ENCODE peak calls at places on chromosomes 7 and 10, in six cellular contexts. One of them, this sample, is unnamed.

GRCh38 chr7:38178695-38179344 is 775 bp downstream of the STARD3NL start:
- DNase-seq in non-pigmented ciliary epithelial cell: no peak
- DNase-seq in GM04504: no peak
- DNase-seq in stimulated activated CD8-positive, alpha-beta memory T cell treated with anti-CD3 and anti-CD28 coated beads, Interleukin-15, amount 100 ng/mL, for 24 hours: no peak
- DNase-seq in brain microvascular endothelial cell: no peak
- DNase-seq in activated CD8-positive, alpha-beta memory T cell treated with anti-CD3 and anti-CD28 coated beads, Interleukin-2, amount 10 ng/mL, durations not matched to agents 7 days and 5 days: no peak
- DNase-seq in this sample: no peak

GRCh38 chr10:27819781-27820531 is 74.3 kb upstream of the MKX start:
- DNase-seq in GM04504: peak
- DNase-seq in non-pigmented ciliary epithelial cell: peak
- DNase-seq in stimulated activated CD8-positive, alpha-beta memory T cell treated with anti-CD3 and anti-CD28 coated beads, Interleukin-15, amount 100 ng/mL, for 24 hours: no peak
- DNase-seq in brain microvascular endothelial cell: peak
- DNase-seq in activated CD8-positive, alpha-beta memory T cell treated with anti-CD3 and anti-CD28 coated beads, Interleukin-2, amount 10 ng/mL, durations not matched to agents 7 days and 5 days: no peak
- DNase-seq in this sample: no peak

GRCh38 chr7:6359742-6360141 is 87.3 kb upstream of the CYTH3 start:
- DNase-seq in stimulated activated CD8-positive, alpha-beta memory T cell treated with anti-CD3 and anti-CD28 coated beads, Interleukin-15, amount 100 ng/mL, for 24 hours: no peak
- DNase-seq in non-pigmented ciliary epithelial cell: no peak
- DNase-seq in activated CD8-positive, alpha-beta memory T cell treated with anti-CD3 and anti-CD28 coated beads, Interleukin-2, amount 10 ng/mL, durations not matched to agents 7 days and 5 days: no peak
- DNase-seq in GM04504: no peak
- DNase-seq in brain microvascular endothelial cell: no peak
- DNase-seq in this sample: no peak

GRCh38 chr10:101227765-101228681 is 1.2 kb downstream of the LBX1 start:
- DNase-seq in brain microvascular endothelial cell: no peak
- DNase-seq in GM04504: no peak
- DNase-seq in non-pigmented ciliary epithelial cell: no peak
- DNase-seq in stimulated activated CD8-positive, alpha-beta memory T cell treated with anti-CD3 and anti-CD28 coated beads, Interleukin-15, amount 100 ng/mL, for 24 hours: no peak
- DNase-seq in activated CD8-positive, alpha-beta memory T cell treated with anti-CD3 and anti-CD28 coated beads, Interleukin-2, amount 10 ng/mL, durations not matched to agents 7 days and 5 days: no peak
- DNase-seq in this sample: no peak

GRCh38 chr10:89494615-89495014 is 40.8 kb downstream of the SLC16A12 start:
- DNase-seq in brain microvascular endothelial cell: no peak
- DNase-seq in activated CD8-positive, alpha-beta memory T cell treated with anti-CD3 and anti-CD28 coated beads, Interleukin-2, amount 10 ng/mL, durations not matched to agents 7 days and 5 days: no peak
- DNase-seq in non-pigmented ciliary epithelial cell: no peak
- DNase-seq in GM04504: no peak
- DNase-seq in stimulated activated CD8-positive, alpha-beta memory T cell treated with anti-CD3 and anti-CD28 coated beads, Interleukin-15, amount 100 ng/mL, for 24 hours: no peak
- DNase-seq in this sample: no peak

GRCh38 chr10:86178401-86179142 is 188.0 kb downstream of the GRID1 start:
- DNase-seq in activated CD8-positive, alpha-beta memory T cell treated with anti-CD3 and anti-CD28 coated beads, Interleukin-2, amount 10 ng/mL, durations not matched to agents 7 days and 5 days: no peak
- DNase-seq in GM04504: no peak
- DNase-seq in brain microvascular endothelial cell: no peak
- DNase-seq in non-pigmented ciliary epithelial cell: no peak
- DNase-seq in stimulated activated CD8-positive, alpha-beta memory T cell treated with anti-CD3 and anti-CD28 coated beads, Interleukin-15, amount 100 ng/mL, for 24 hours: no peak
- DNase-seq in this sample: no peak

GRCh38 chr7:117941138-117941810 is 68.0 kb upstream of the CTTNBP2 start:
- DNase-seq in stimulated activated CD8-positive, alpha-beta memory T cell treated with anti-CD3 and anti-CD28 coated beads, Interleukin-15, amount 100 ng/mL, for 24 hours: no peak
- DNase-seq in GM04504: no peak
- DNase-seq in activated CD8-positive, alpha-beta memory T cell treated with anti-CD3 and anti-CD28 coated beads, Interleukin-2, amount 10 ng/mL, durations not matched to agents 7 days and 5 days: no peak
- DNase-seq in non-pigmented ciliary epithelial cell: no peak
- DNase-seq in brain microvascular endothelial cell: no peak
- DNase-seq in this sample: peak

GRCh38 chr7:5421626-5422323 is 1.9 kb downstream of the TNRC18 start:
- DNase-seq in brain microvascular endothelial cell: peak
- DNase-seq in activated CD8-positive, alpha-beta memory T cell treated with anti-CD3 and anti-CD28 coated beads, Interleukin-2, amount 10 ng/mL, durations not matched to agents 7 days and 5 days: no peak
- DNase-seq in non-pigmented ciliary epithelial cell: no peak
- DNase-seq in stimulated activated CD8-positive, alpha-beta memory T cell treated with anti-CD3 and anti-CD28 coated beads, Interleukin-15, amount 100 ng/mL, for 24 hours: no peak
- DNase-seq in GM04504: no peak
- DNase-seq in this sample: no peak

GRCh38 chr7:98168181-98168903 is 42.9 kb upstream of the BHLHA15 start:
- DNase-seq in non-pigmented ciliary epithelial cell: peak
- DNase-seq in stimulated activated CD8-positive, alpha-beta memory T cell treated with anti-CD3 and anti-CD28 coated beads, Interleukin-15, amount 100 ng/mL, for 24 hours: no peak
- DNase-seq in brain microvascular endothelial cell: peak
- DNase-seq in GM04504: peak
- DNase-seq in activated CD8-positive, alpha-beta memory T cell treated with anti-CD3 and anti-CD28 coated beads, Interleukin-2, amount 10 ng/mL, durations not matched to agents 7 days and 5 days: peak
- DNase-seq in this sample: peak

GRCh38 chr10:20058135-20058534 is 241.9 kb downstream of the PLXDC2 start:
- DNase-seq in brain microvascular endothelial cell: no peak
- DNase-seq in stimulated activated CD8-positive, alpha-beta memory T cell treated with anti-CD3 and anti-CD28 coated beads, Interleukin-15, amount 100 ng/mL, for 24 hours: no peak
- DNase-seq in non-pigmented ciliary epithelial cell: no peak
- DNase-seq in activated CD8-positive, alpha-beta memory T cell treated with anti-CD3 and anti-CD28 coated beads, Interleukin-2, amount 10 ng/mL, durations not matched to agents 7 days and 5 days: no peak
- DNase-seq in GM04504: no peak
- DNase-seq in this sample: no peak

GRCh38 chr7:24877790-24878311 is 102.1 kb downstream of the OSBPL3 start:
- DNase-seq in non-pigmented ciliary epithelial cell: no peak
- DNase-seq in activated CD8-positive, alpha-beta memory T cell treated with anti-CD3 and anti-CD28 coated beads, Interleukin-2, amount 10 ng/mL, durations not matched to agents 7 days and 5 days: no peak
- DNase-seq in GM04504: peak
- DNase-seq in brain microvascular endothelial cell: no peak
- DNase-seq in stimulated activated CD8-positive, alpha-beta memory T cell treated with anti-CD3 and anti-CD28 coated beads, Interleukin-15, amount 100 ng/mL, for 24 hours: no peak
- DNase-seq in this sample: peak

GRCh38 chr7:96189129-96189815 is 132.6 kb downstream of the SLC25A13 start:
- DNase-seq in brain microvascular endothelial cell: no peak
- DNase-seq in activated CD8-positive, alpha-beta memory T cell treated with anti-CD3 and anti-CD28 coated beads, Interleukin-2, amount 10 ng/mL, durations not matched to agents 7 days and 5 days: no peak
- DNase-seq in GM04504: no peak
- DNase-seq in non-pigmented ciliary epithelial cell: no peak
- DNase-seq in stimulated activated CD8-positive, alpha-beta memory T cell treated with anti-CD3 and anti-CD28 coated beads, Interleukin-15, amount 100 ng/mL, for 24 hours: no peak
- DNase-seq in this sample: no peak

GRCh38 chr7:155258233-155258575 is 39.5 kb upstream of the INSIG1 start:
- DNase-seq in activated CD8-positive, alpha-beta memory T cell treated with anti-CD3 and anti-CD28 coated beads, Interleukin-2, amount 10 ng/mL, durations not matched to agents 7 days and 5 days: no peak
- DNase-seq in brain microvascular endothelial cell: peak
- DNase-seq in non-pigmented ciliary epithelial cell: peak
- DNase-seq in stimulated activated CD8-positive, alpha-beta memory T cell treated with anti-CD3 and anti-CD28 coated beads, Interleukin-15, amount 100 ng/mL, for 24 hours: no peak
- DNase-seq in GM04504: peak
- DNase-seq in this sample: peak

GRCh38 chr10:63260103-63260859 is 127.2 kb downstream of the NRBF2 start:
- DNase-seq in GM04504: no peak
- DNase-seq in stimulated activated CD8-positive, alpha-beta memory T cell treated with anti-CD3 and anti-CD28 coated beads, Interleukin-15, amount 100 ng/mL, for 24 hours: no peak
- DNase-seq in non-pigmented ciliary epithelial cell: no peak
- DNase-seq in activated CD8-positive, alpha-beta memory T cell treated with anti-CD3 and anti-CD28 coated beads, Interleukin-2, amount 10 ng/mL, durations not matched to agents 7 days and 5 days: no peak
- DNase-seq in brain microvascular endothelial cell: no peak
- DNase-seq in this sample: no peak

GRCh38 chr7:40640566-40640965 is 505.8 kb downstream of the SUGCT start:
- DNase-seq in activated CD8-positive, alpha-beta memory T cell treated with anti-CD3 and anti-CD28 coated beads, Interleukin-2, amount 10 ng/mL, durations not matched to agents 7 days and 5 days: no peak
- DNase-seq in non-pigmented ciliary epithelial cell: no peak
- DNase-seq in GM04504: no peak
- DNase-seq in brain microvascular endothelial cell: no peak
- DNase-seq in stimulated activated CD8-positive, alpha-beta memory T cell treated with anti-CD3 and anti-CD28 coated beads, Interleukin-15, amount 100 ng/mL, for 24 hours: no peak
- DNase-seq in this sample: no peak

GRCh38 chr10:86970152-86970886 is 2.0 kb downstream of the ADIRF start:
- DNase-seq in brain microvascular endothelial cell: no peak
- DNase-seq in activated CD8-positive, alpha-beta memory T cell treated with anti-CD3 and anti-CD28 coated beads, Interleukin-2, amount 10 ng/mL, durations not matched to agents 7 days and 5 days: no peak
- DNase-seq in stimulated activated CD8-positive, alpha-beta memory T cell treated with anti-CD3 and anti-CD28 coated beads, Interleukin-15, amount 100 ng/mL, for 24 hours: no peak
- DNase-seq in GM04504: peak
- DNase-seq in non-pigmented ciliary epithelial cell: no peak
- DNase-seq in this sample: no peak

GRCh38 chr7:101995121-101995520 is 177.7 kb downstream of the CUX1 start:
- DNase-seq in non-pigmented ciliary epithelial cell: no peak
- DNase-seq in stimulated activated CD8-positive, alpha-beta memory T cell treated with anti-CD3 and anti-CD28 coated beads, Interleukin-15, amount 100 ng/mL, for 24 hours: no peak
- DNase-seq in GM04504: no peak
- DNase-seq in brain microvascular endothelial cell: no peak
- DNase-seq in activated CD8-positive, alpha-beta memory T cell treated with anti-CD3 and anti-CD28 coated beads, Interleukin-2, amount 10 ng/mL, durations not matched to agents 7 days and 5 days: no peak
- DNase-seq in this sample: no peak

GRCh38 chr10:51321968-51322367 is 247.7 kb downstream of the PRKG1 start:
- DNase-seq in brain microvascular endothelial cell: no peak
- DNase-seq in GM04504: peak
- DNase-seq in stimulated activated CD8-positive, alpha-beta memory T cell treated with anti-CD3 and anti-CD28 coated beads, Interleukin-15, amount 100 ng/mL, for 24 hours: no peak
- DNase-seq in non-pigmented ciliary epithelial cell: no peak
- DNase-seq in activated CD8-positive, alpha-beta memory T cell treated with anti-CD3 and anti-CD28 coated beads, Interleukin-2, amount 10 ng/mL, durations not matched to agents 7 days and 5 days: no peak
- DNase-seq in this sample: peak

GRCh38 chr10:7373039-7373438 is 37.8 kb downstream of the SFMBT2 start:
- DNase-seq in activated CD8-positive, alpha-beta memory T cell treated with anti-CD3 and anti-CD28 coated beads, Interleukin-2, amount 10 ng/mL, durations not matched to agents 7 days and 5 days: no peak
- DNase-seq in GM04504: no peak
- DNase-seq in brain microvascular endothelial cell: no peak
- DNase-seq in stimulated activated CD8-positive, alpha-beta memory T cell treated with anti-CD3 and anti-CD28 coated beads, Interleukin-15, amount 100 ng/mL, for 24 hours: no peak
- DNase-seq in non-pigmented ciliary epithelial cell: no peak
- DNase-seq in this sample: no peak

GRCh38 chr7:151404216-151405011 is 5.4 kb downstream of the WDR86 start:
- DNase-seq in non-pigmented ciliary epithelial cell: no peak
- DNase-seq in GM04504: no peak
- DNase-seq in brain microvascular endothelial cell: no peak
- DNase-seq in activated CD8-positive, alpha-beta memory T cell treated with anti-CD3 and anti-CD28 coated beads, Interleukin-2, amount 10 ng/mL, durations not matched to agents 7 days and 5 days: no peak
- DNase-seq in stimulated activated CD8-positive, alpha-beta memory T cell treated with anti-CD3 and anti-CD28 coated beads, Interleukin-15, amount 100 ng/mL, for 24 hours: no peak
- DNase-seq in this sample: no peak

GRCh38 chr7:119868387-119868786 is 404.6 kb upstream of the KCND2 start:
- DNase-seq in GM04504: no peak
- DNase-seq in brain microvascular endothelial cell: no peak
- DNase-seq in non-pigmented ciliary epithelial cell: no peak
- DNase-seq in activated CD8-positive, alpha-beta memory T cell treated with anti-CD3 and anti-CD28 coated beads, Interleukin-2, amount 10 ng/mL, durations not matched to agents 7 days and 5 days: no peak
- DNase-seq in stimulated activated CD8-positive, alpha-beta memory T cell treated with anti-CD3 and anti-CD28 coated beads, Interleukin-15, amount 100 ng/mL, for 24 hours: no peak
- DNase-seq in this sample: no peak

GRCh38 chr10:60827791-60828488 is 49.7 kb downstream of the CDK1 start:
- DNase-seq in brain microvascular endothelial cell: peak
- DNase-seq in non-pigmented ciliary epithelial cell: no peak
- DNase-seq in activated CD8-positive, alpha-beta memory T cell treated with anti-CD3 and anti-CD28 coated beads, Interleukin-2, amount 10 ng/mL, durations not matched to agents 7 days and 5 days: no peak
- DNase-seq in stimulated activated CD8-positive, alpha-beta memory T cell treated with anti-CD3 and anti-CD28 coated beads, Interleukin-15, amount 100 ng/mL, for 24 hours: no peak
- DNase-seq in GM04504: no peak
- DNase-seq in this sample: peak

GRCh38 chr7:132080467-132080866 is 495.8 kb downstream of the PLXNA4 start:
- DNase-seq in stimulated activated CD8-positive, alpha-beta memory T cell treated with anti-CD3 and anti-CD28 coated beads, Interleukin-15, amount 100 ng/mL, for 24 hours: no peak
- DNase-seq in GM04504: no peak
- DNase-seq in non-pigmented ciliary epithelial cell: no peak
- DNase-seq in brain microvascular endothelial cell: no peak
- DNase-seq in activated CD8-positive, alpha-beta memory T cell treated with anti-CD3 and anti-CD28 coated beads, Interleukin-2, amount 10 ng/mL, durations not matched to agents 7 days and 5 days: no peak
- DNase-seq in this sample: no peak

GRCh38 chr7:130844811-130845580 is 111.0 kb upstream of the KLF14 start:
- DNase-seq in brain microvascular endothelial cell: peak
- DNase-seq in non-pigmented ciliary epithelial cell: no peak
- DNase-seq in activated CD8-positive, alpha-beta memory T cell treated with anti-CD3 and anti-CD28 coated beads, Interleukin-2, amount 10 ng/mL, durations not matched to agents 7 days and 5 days: no peak
- DNase-seq in stimulated activated CD8-positive, alpha-beta memory T cell treated with anti-CD3 and anti-CD28 coated beads, Interleukin-15, amount 100 ng/mL, for 24 hours: no peak
- DNase-seq in GM04504: peak
- DNase-seq in this sample: no peak

GRCh38 chr7:114929570-114929969 is 7.7 kb downstream of the MDFIC start:
- DNase-seq in stimulated activated CD8-positive, alpha-beta memory T cell treated with anti-CD3 and anti-CD28 coated beads, Interleukin-15, amount 100 ng/mL, for 24 hours: no peak
- DNase-seq in brain microvascular endothelial cell: no peak
- DNase-seq in activated CD8-positive, alpha-beta memory T cell treated with anti-CD3 and anti-CD28 coated beads, Interleukin-2, amount 10 ng/mL, durations not matched to agents 7 days and 5 days: no peak
- DNase-seq in GM04504: no peak
- DNase-seq in non-pigmented ciliary epithelial cell: no peak
- DNase-seq in this sample: no peak

GRCh38 chr10:63213489-63213888 is 80.4 kb downstream of the NRBF2 start:
- DNase-seq in brain microvascular endothelial cell: no peak
- DNase-seq in stimulated activated CD8-positive, alpha-beta memory T cell treated with anti-CD3 and anti-CD28 coated beads, Interleukin-15, amount 100 ng/mL, for 24 hours: no peak
- DNase-seq in GM04504: no peak
- DNase-seq in activated CD8-positive, alpha-beta memory T cell treated with anti-CD3 and anti-CD28 coated beads, Interleukin-2, amount 10 ng/mL, durations not matched to agents 7 days and 5 days: no peak
- DNase-seq in non-pigmented ciliary epithelial cell: no peak
- DNase-seq in this sample: no peak

GRCh38 chr10:123995461-123996131 is 97.8 kb downstream of the CHST15 start:
- DNase-seq in stimulated activated CD8-positive, alpha-beta memory T cell treated with anti-CD3 and anti-CD28 coated beads, Interleukin-15, amount 100 ng/mL, for 24 hours: no peak
- DNase-seq in brain microvascular endothelial cell: peak
- DNase-seq in activated CD8-positive, alpha-beta memory T cell treated with anti-CD3 and anti-CD28 coated beads, Interleukin-2, amount 10 ng/mL, durations not matched to agents 7 days and 5 days: peak
- DNase-seq in non-pigmented ciliary epithelial cell: peak
- DNase-seq in GM04504: peak
- DNase-seq in this sample: peak

GRCh38 chr10:70324341-70324861 is 40.6 kb upstream of the NPFFR1 start:
- DNase-seq in activated CD8-positive, alpha-beta memory T cell treated with anti-CD3 and anti-CD28 coated beads, Interleukin-2, amount 10 ng/mL, durations not matched to agents 7 days and 5 days: peak
- DNase-seq in brain microvascular endothelial cell: no peak
- DNase-seq in GM04504: no peak
- DNase-seq in stimulated activated CD8-positive, alpha-beta memory T cell treated with anti-CD3 and anti-CD28 coated beads, Interleukin-15, amount 100 ng/mL, for 24 hours: no peak
- DNase-seq in non-pigmented ciliary epithelial cell: no peak
- DNase-seq in this sample: no peak

GRCh38 chr10:72020914-72021754 is 56.9 kb downstream of the CHST3 start:
- DNase-seq in GM04504: no peak
- DNase-seq in brain microvascular endothelial cell: no peak
- DNase-seq in stimulated activated CD8-positive, alpha-beta memory T cell treated with anti-CD3 and anti-CD28 coated beads, Interleukin-15, amount 100 ng/mL, for 24 hours: no peak
- DNase-seq in activated CD8-positive, alpha-beta memory T cell treated with anti-CD3 and anti-CD28 coated beads, Interleukin-2, amount 10 ng/mL, durations not matched to agents 7 days and 5 days: no peak
- DNase-seq in non-pigmented ciliary epithelial cell: no peak
- DNase-seq in this sample: no peak

GRCh38 chr10:129120441-129120840 is 346.6 kb upstream of the MGMT start:
- DNase-seq in stimulated activated CD8-positive, alpha-beta memory T cell treated with anti-CD3 and anti-CD28 coated beads, Interleukin-15, amount 100 ng/mL, for 24 hours: no peak
- DNase-seq in GM04504: no peak
- DNase-seq in brain microvascular endothelial cell: no peak
- DNase-seq in activated CD8-positive, alpha-beta memory T cell treated with anti-CD3 and anti-CD28 coated beads, Interleukin-2, amount 10 ng/mL, durations not matched to agents 7 days and 5 days: peak
- DNase-seq in non-pigmented ciliary epithelial cell: no peak
- DNase-seq in this sample: no peak

GRCh38 chr10:79093658-79094411 is 25.1 kb downstream of the ZMIZ1 start:
- DNase-seq in GM04504: no peak
- DNase-seq in non-pigmented ciliary epithelial cell: no peak
- DNase-seq in activated CD8-positive, alpha-beta memory T cell treated with anti-CD3 and anti-CD28 coated beads, Interleukin-2, amount 10 ng/mL, durations not matched to agents 7 days and 5 days: no peak
- DNase-seq in stimulated activated CD8-positive, alpha-beta memory T cell treated with anti-CD3 and anti-CD28 coated beads, Interleukin-15, amount 100 ng/mL, for 24 hours: no peak
- DNase-seq in brain microvascular endothelial cell: no peak
- DNase-seq in this sample: no peak

GRCh38 chr10:32985781-32986350 is 27.8 kb upstream of the ITGB1 start:
- DNase-seq in GM04504: peak
- DNase-seq in activated CD8-positive, alpha-beta memory T cell treated with anti-CD3 and anti-CD28 coated beads, Interleukin-2, amount 10 ng/mL, durations not matched to agents 7 days and 5 days: no peak
- DNase-seq in stimulated activated CD8-positive, alpha-beta memory T cell treated with anti-CD3 and anti-CD28 coated beads, Interleukin-15, amount 100 ng/mL, for 24 hours: no peak
- DNase-seq in non-pigmented ciliary epithelial cell: no peak
- DNase-seq in brain microvascular endothelial cell: peak
- DNase-seq in this sample: peak

GRCh38 chr7:124460053-124460445 is 305.5 kb downstream of the GPR37 start:
- DNase-seq in non-pigmented ciliary epithelial cell: no peak
- DNase-seq in stimulated activated CD8-positive, alpha-beta memory T cell treated with anti-CD3 and anti-CD28 coated beads, Interleukin-15, amount 100 ng/mL, for 24 hours: no peak
- DNase-seq in brain microvascular endothelial cell: no peak
- DNase-seq in activated CD8-positive, alpha-beta memory T cell treated with anti-CD3 and anti-CD28 coated beads, Interleukin-2, amount 10 ng/mL, durations not matched to agents 7 days and 5 days: no peak
- DNase-seq in GM04504: no peak
- DNase-seq in this sample: no peak

GRCh38 chr10:125479059-125479458 is 203.9 kb downstream of the TEX36 start:
- DNase-seq in brain microvascular endothelial cell: peak
- DNase-seq in non-pigmented ciliary epithelial cell: no peak
- DNase-seq in GM04504: no peak
- DNase-seq in stimulated activated CD8-positive, alpha-beta memory T cell treated with anti-CD3 and anti-CD28 coated beads, Interleukin-15, amount 100 ng/mL, for 24 hours: no peak
- DNase-seq in activated CD8-positive, alpha-beta memory T cell treated with anti-CD3 and anti-CD28 coated beads, Interleukin-2, amount 10 ng/mL, durations not matched to agents 7 days and 5 days: no peak
- DNase-seq in this sample: peak

GRCh38 chr7:119963654-119964053 is 309.3 kb upstream of the KCND2 start:
- DNase-seq in activated CD8-positive, alpha-beta memory T cell treated with anti-CD3 and anti-CD28 coated beads, Interleukin-2, amount 10 ng/mL, durations not matched to agents 7 days and 5 days: no peak
- DNase-seq in brain microvascular endothelial cell: peak
- DNase-seq in GM04504: no peak
- DNase-seq in stimulated activated CD8-positive, alpha-beta memory T cell treated with anti-CD3 and anti-CD28 coated beads, Interleukin-15, amount 100 ng/mL, for 24 hours: no peak
- DNase-seq in non-pigmented ciliary epithelial cell: no peak
- DNase-seq in this sample: no peak

GRCh38 chr10:28384557-28384956 is 81.7 kb upstream of the MPP7 start:
- DNase-seq in brain microvascular endothelial cell: no peak
- DNase-seq in stimulated activated CD8-positive, alpha-beta memory T cell treated with anti-CD3 and anti-CD28 coated beads, Interleukin-15, amount 100 ng/mL, for 24 hours: no peak
- DNase-seq in activated CD8-positive, alpha-beta memory T cell treated with anti-CD3 and anti-CD28 coated beads, Interleukin-2, amount 10 ng/mL, durations not matched to agents 7 days and 5 days: no peak
- DNase-seq in non-pigmented ciliary epithelial cell: no peak
- DNase-seq in GM04504: no peak
- DNase-seq in this sample: no peak

GRCh38 chr10:51658075-51658474 is 41.3 kb downstream of the CSTF2T start:
- DNase-seq in non-pigmented ciliary epithelial cell: no peak
- DNase-seq in activated CD8-positive, alpha-beta memory T cell treated with anti-CD3 and anti-CD28 coated beads, Interleukin-2, amount 10 ng/mL, durations not matched to agents 7 days and 5 days: no peak
- DNase-seq in GM04504: no peak
- DNase-seq in stimulated activated CD8-positive, alpha-beta memory T cell treated with anti-CD3 and anti-CD28 coated beads, Interleukin-15, amount 100 ng/mL, for 24 hours: no peak
- DNase-seq in brain microvascular endothelial cell: no peak
- DNase-seq in this sample: no peak